ENCODE peak calls at places on chromosomes 13 and 19, in eight cellular contexts. T is NT2/D1; O is endodermal cell; L is right lobe of liver; H is psoas muscle; M is BJ; I is lower lobe of right lung; S is CD8-positive, alpha-beta T cell. C is an unnamed sample. For H3K27me3, the result is how much of the 10 kb centered on the place peaks cover.

GRCh38 chr19:47719047-47719885 is 6.0 kb downstream of the EHD2 start:
- DNase-seq in H (peak), M (peak), L (no peak), T (no peak), S (no peak), O (peak), I (peak), C (peak)

GRCh38 chr13:72204291-72204690 is 337.3 kb upstream of the DACH1 start:
- DNase-seq in M (no peak), O (no peak), L (no peak), T (no peak), H (no peak), S (no peak), I (no peak), C (no peak)

GRCh38 chr19:17847538-17848366 is at the start of gene JAK3:
- DNase-seq in T (no peak), H (no peak), S (peak), M (no peak), L (peak), O (peak), I (peak), C (peak)

GRCh38 chr13:112731667-112732616 is 42.1 kb downstream of the ATP11A start:
- DNase-seq in S (no peak), H (no peak), O (no peak), L (peak), T (no peak), M (no peak), I (no peak), C (no peak)

GRCh38 chr13:41974262-41974900 is 13.5 kb upstream of the VWA8 start:
- DNase-seq in M (no peak), L (no peak), I (no peak), H (no peak), T (no peak), S (no peak), O (no peak), C (no peak)

GRCh38 chr13:26486550-26486949 is 70.9 kb upstream of the WASF3 start:
- DNase-seq in H (peak), I (no peak), L (no peak), M (no peak), T (no peak), O (peak), S (no peak), C (peak)

GRCh38 chr13:109945206-109945960 is 159.0 kb upstream of the IRS2 start:
- DNase-seq in S (no peak), O (no peak), T (no peak), H (no peak), L (no peak), M (peak), I (no peak), C (no peak)

GRCh38 chr13:114118763-114119123 is 13.7 kb downstream of the RASA3 start:
- DNase-seq in I (no peak), H (peak), O (no peak), M (no peak), L (peak), S (no peak), T (no peak), C (no peak)

GRCh38 chr13:81591528-81592220 is 1250.7 kb upstream of the SPRY2 start:
- DNase-seq in M (no peak), O (no peak), T (no peak), L (no peak), S (no peak), I (no peak), H (no peak), C (no peak)

GRCh38 chr19:7771072-7771471 is 8.0 kb downstream of the CLEC4M start:
- DNase-seq in T (no peak), I (no peak), O (no peak), S (no peak), H (no peak), M (no peak), L (no peak), C (no peak)

GRCh38 chr19:32241957-32242710 is 103.3 kb upstream of the ZNF507 start:
- DNase-seq in I (no peak), M (no peak), O (no peak), S (no peak), L (no peak), H (no peak), T (no peak), C (no peak)

GRCh38 chr19:29672319-29672932 is 7.2 kb downstream of the PLEKHF1 start:
- DNase-seq in H (no peak), O (no peak), L (no peak), T (no peak), M (no peak), I (no peak), S (no peak), C (no peak)

GRCh38 chr13:40313269-40314200 is 352.9 kb downstream of the FOXO1 start:
- DNase-seq in I (no peak), T (no peak), H (no peak), L (no peak), O (no peak), S (no peak), M (no peak), C (no peak)

GRCh38 chr13:100646871-100647270 is 27.7 kb downstream of the TMTC4 start:
- DNase-seq in M (no peak), L (no peak), T (no peak), H (no peak), I (no peak), S (no peak), O (no peak), C (no peak)

GRCh38 chr19:16619456-16619855 is 8.5 kb downstream of the MED26 start:
- DNase-seq in H (peak), S (no peak), T (no peak), I (peak), L (no peak), O (no peak), M (no peak), C (peak)

GRCh38 chr19:42176649-42176989 is 40.9 kb downstream of the DEDD2 start:
- DNase-seq in S (no peak), H (no peak), O (no peak), I (no peak), L (no peak), T (no peak), M (no peak), C (no peak)

GRCh38 chr19:58385313-58386165 is 1.5 kb upstream of the RPS5 start:
- DNase-seq in O (peak), S (no peak), I (peak), H (peak), M (no peak), T (no peak), L (no peak), C (no peak)

GRCh38 chr13:105336706-105337582 is 1198.5 kb downstream of the EFNB2 start:
- DNase-seq in T (no peak), O (no peak), L (no peak), S (no peak), I (peak), H (no peak), M (no peak), C (no peak)

GRCh38 chr13:98129059-98129741 is 13.7 kb upstream of the FARP1 start:
- DNase-seq in S (no peak), H (no peak), O (no peak), T (no peak), L (no peak), M (no peak), I (no peak), C (no peak)

GRCh38 chr19:3046621-3047306 is 15.5 kb downstream of the TLE5 start:
- DNase-seq in O (peak), S (no peak), H (no peak), I (peak), L (no peak), M (no peak), T (no peak), C (peak)

GRCh38 chr19:47595937-47596336 is 13.0 kb upstream of the BICRA start:
- DNase-seq in O (no peak), I (no peak), S (no peak), L (no peak), H (no peak), M (no peak), T (no peak), C (no peak)

GRCh38 chr19:1853295-1854031 is 5.2 kb upstream of the REXO1 start:
- DNase-seq in O (peak), I (peak), S (peak), L (peak), H (peak), M (no peak), T (no peak), C (peak)

GRCh38 chr19:7830272-7830771 is 304 bp downstream of the EVI5L start:
- DNase-seq in S (no peak), O (no peak), T (no peak), H (peak), M (no peak), I (peak), L (no peak), C (peak)

GRCh38 chr13:22561581-22561980 is 619.2 kb upstream of the SGCG start:
- DNase-seq in H (no peak), S (no peak), O (no peak), M (no peak), T (no peak), L (no peak), I (no peak), C (no peak)

GRCh38 chr13:113582841-113583631 is 1.5 kb upstream of the TFDP1 start:
- DNase-seq in M (no peak), L (peak), S (no peak), H (peak), T (no peak), O (peak), I (peak), C (no peak)

GRCh38 chr19:17865364-17866311 is 5.9 kb downstream of the RPL18A start:
- DNase-seq in M (no peak), S (no peak), L (no peak), T (no peak), H (no peak), O (peak), I (no peak), C (no peak)

GRCh38 chr19:48617146-48617937 is 1.6 kb downstream of the RPL18 start:
- DNase-seq in S (no peak), O (peak), I (no peak), M (no peak), H (no peak), L (no peak), T (no peak), C (no peak)

GRCh38 chr19:4009990-4010807 is 2.7 kb downstream of the PIAS4 start:
- DNase-seq in L (no peak), T (no peak), H (no peak), S (no peak), I (no peak), O (no peak), M (no peak), C (no peak)

GRCh38 chr13:26376430-26376829 is 122.5 kb downstream of the CDK8 start:
- DNase-seq in I (no peak), M (no peak), L (no peak), S (no peak), H (no peak), T (no peak), O (no peak), C (no peak)

GRCh38 chr13:45604892-45605291 is 10.6 kb downstream of the ERICH6B start:
- DNase-seq in T (no peak), S (no peak), M (no peak), H (no peak), O (peak), L (no peak), I (no peak), C (no peak)

GRCh38 chr13:104043184-104043583 is 977.0 kb upstream of the SLC10A2 start:
- DNase-seq in S (no peak), T (no peak), H (no peak), I (no peak), L (no peak), M (no peak), O (no peak), C (no peak)

GRCh38 chr13:51681037-51681678 is 96.9 kb downstream of the WDFY2 start:
- DNase-seq in I (no peak), H (no peak), M (peak), O (no peak), T (no peak), L (no peak), S (no peak), C (no peak)

GRCh38 chr13:78680611-78681010 is 21.7 kb upstream of the OBI1 start:
- DNase-seq in S (no peak), I (no peak), O (no peak), M (no peak), T (no peak), H (no peak), L (no peak), C (no peak)

GRCh38 chr19:44723299-44723951 is 24.5 kb downstream of the CEACAM16 start:
- DNase-seq in S (no peak), H (no peak), M (no peak), O (no peak), I (no peak), T (no peak), L (no peak), C (no peak)

DNA sequence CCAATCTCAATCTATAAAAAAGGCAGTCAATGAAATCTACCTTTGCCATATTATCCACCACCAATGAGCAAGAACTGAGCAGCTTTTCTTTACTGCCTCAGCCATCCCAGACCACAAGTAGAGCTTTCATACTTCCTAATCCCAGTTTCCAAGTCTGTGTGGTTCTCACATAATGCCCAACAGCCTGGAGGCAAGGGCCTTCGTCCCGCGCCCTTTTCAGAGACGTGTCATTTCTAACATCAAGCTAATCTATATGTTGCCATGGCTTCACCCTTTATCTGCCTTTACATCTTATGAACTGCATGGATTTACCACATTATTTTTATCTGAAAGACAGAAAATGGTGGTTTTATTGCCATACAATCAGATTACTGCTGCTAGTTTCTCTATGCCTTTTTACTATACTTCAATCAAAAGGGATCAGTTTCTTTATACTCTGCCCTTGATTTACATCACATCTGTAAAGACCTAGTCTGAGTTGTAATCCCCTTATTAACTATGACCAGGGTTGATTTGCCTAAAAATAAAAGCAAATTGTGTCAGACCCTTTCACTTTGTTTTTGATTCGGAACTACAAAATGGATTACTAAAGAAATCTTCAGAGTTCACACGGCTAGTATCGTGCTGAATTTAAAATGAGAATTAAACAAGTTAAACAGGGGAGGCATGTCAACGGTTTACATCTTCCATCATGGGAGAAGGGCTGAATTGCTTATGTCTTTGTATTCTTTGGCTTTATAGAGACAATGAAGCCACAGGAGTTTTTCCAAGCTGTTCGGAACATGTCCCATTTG is 5.8 kb downstream of the EFNB2 start:
- DNase-seq in O (no peak), S (no peak), I (no peak), M (no peak), L (no peak), H (no peak), T (no peak), C (no peak)
- H3K27me3 ChIP-seq in O (half or more), S (under half), I (under half), M (under half), L (under half), H (under half), T (under half), C (under half)

DNA sequence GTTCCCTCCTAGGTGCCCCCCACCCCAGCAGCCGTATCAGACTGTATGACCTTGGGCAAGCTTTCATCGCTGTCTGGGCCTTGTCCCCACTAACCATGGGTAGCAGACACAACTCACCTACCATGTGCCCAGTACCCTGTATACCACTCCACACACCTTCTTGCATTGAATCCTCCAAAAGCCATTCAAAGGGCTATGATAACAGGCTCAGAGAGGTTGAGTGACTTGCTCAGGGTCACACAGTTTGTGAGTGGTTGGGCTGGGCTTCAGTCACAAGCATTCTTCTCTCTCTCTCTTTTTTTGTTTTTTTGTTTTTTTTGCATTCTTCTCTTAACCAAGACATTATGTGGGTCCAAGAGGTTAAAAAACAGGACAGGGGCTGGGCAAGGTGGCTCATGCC is 2.6 kb downstream of the RASAL3 start:
- DNase-seq in T (no peak), M (no peak), L (no peak), I (no peak), S (no peak), H (no peak), O (no peak), C (no peak)
- H3K4me3 ChIP-seq in T (no peak), M (no peak), L (no peak), I (no peak), S (no peak), H (no peak), O (no peak), C (no peak)

DNA sequence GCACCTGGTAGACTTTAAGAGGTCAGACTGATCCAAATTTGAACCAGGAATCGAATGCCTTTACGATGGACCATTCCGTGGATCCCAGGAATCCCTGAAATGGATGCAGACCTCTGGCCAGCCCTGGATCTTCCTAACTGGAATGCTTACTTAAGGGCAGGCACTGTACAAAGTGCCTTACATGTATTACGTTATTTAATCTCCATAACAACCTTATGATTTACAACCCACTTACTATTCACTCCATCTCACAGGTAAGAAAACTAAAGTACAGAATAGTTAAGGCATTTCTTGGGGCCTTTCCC is 93.6 kb downstream of the HSPH1 start:
- DNase-seq in S (no peak), O (no peak), H (no peak), I (no peak), L (no peak), T (no peak), M (no peak), C (no peak)
- H3K27me3 ChIP-seq in S (under half), O (under half), H (under half), I (under half), L (under half), T (under half), M (under half), C (under half)

DNA sequence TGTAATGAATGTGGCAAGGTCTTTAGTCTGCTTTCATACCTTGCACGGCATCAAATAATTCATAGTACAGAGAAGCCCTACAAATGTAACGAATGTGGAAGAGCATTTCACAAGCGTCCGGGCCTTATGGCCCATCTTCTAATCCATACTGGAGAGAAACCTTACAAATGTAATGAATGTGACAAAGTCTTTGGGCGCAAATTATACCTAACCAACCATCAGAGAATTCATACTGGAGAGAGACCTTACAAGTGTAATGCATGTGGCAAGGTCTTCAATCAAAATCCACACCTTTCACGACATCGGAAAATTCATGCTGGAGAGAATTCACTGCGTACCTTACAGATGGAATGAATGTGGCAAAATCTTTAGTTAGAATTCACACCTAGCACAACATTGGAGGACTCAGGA is 3.3 kb upstream of the ZNF880 start:
- DNase-seq in S (no peak), M (no peak), I (no peak), L (no peak), T (no peak), H (no peak), O (no peak), C (no peak)
- H3K4me3 ChIP-seq in S (no peak), M (no peak), I (no peak), L (no peak), T (no peak), H (no peak), O (peak), C (no peak)

GRCh38 chr19:10416380-10417257 is 3.7 kb upstream of the PDE4A start:
- DNase-seq in L (peak), S (peak), H (peak), M (no peak), O (peak), T (peak), I (peak), C (peak)
- H3K27me3 ChIP-seq in L (under half), S (under half), H (under half), M (under half), O (half or more), T (under half), I (under half), C (under half)

DNA sequence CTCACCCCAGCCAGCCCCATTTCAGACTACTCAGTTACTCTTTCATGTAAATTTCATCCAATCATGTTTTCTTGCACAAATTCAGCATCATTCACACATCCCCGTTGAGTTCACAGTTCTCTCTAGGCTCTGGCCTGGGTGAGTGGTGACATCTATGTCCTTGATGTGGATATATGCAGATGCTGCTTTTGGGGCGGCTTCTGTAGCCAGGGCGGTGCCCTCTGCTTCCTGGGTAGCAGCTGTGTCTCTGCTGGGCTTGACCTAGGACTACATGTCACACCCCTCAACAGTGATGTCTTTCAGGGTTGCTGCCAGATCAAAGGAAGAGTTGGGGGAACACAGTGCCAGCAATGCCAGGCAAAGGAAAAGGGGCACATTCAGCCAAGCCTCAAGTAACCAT is 68.5 kb upstream of the KCTD15 start:
- DNase-seq in T (no peak), H (no peak), I (no peak), L (no peak), M (no peak), O (no peak), S (no peak), C (no peak)
- H3K4me3 ChIP-seq in T (no peak), H (no peak), I (no peak), L (no peak), M (no peak), O (no peak), S (no peak), C (no peak)